ENCODE peak calls at places on chromosomes 11 and 22, in four cellular contexts. A is A549, R is GM12878, X is K562. Y is an unnamed sample.

GRCh38 chr22:34814260-34814659 is 251.7 kb upstream of the ISX start:
- DNase-seq in A (no peak), X (no peak), R (no peak), Y (peak)

GRCh38 chr11:65172600-65172999 is 2.6 kb downstream of the SPDYC start:
- DNase-seq in A (no peak), X (peak), R (no peak), Y (no peak)

GRCh38 chr11:86174101-86175046 is 70.2 kb upstream of the EED start:
- DNase-seq in R (no peak), A (no peak), X (peak), Y (peak)

GRCh38 chr11:86746509-86746908 is 53.8 kb upstream of the PRSS23 start:
- DNase-seq in A (no peak), X (no peak), R (no peak), Y (no peak)

GRCh38 chr11:16252373-16252772 is 104.0 kb downstream of the SOX6 start:
- DNase-seq in A (peak), R (no peak), X (peak), Y (peak)

GRCh38 chr11:83847635-83848034 is 561.5 kb upstream of the CCDC90B start:
- DNase-seq in X (no peak), R (no peak), A (no peak), Y (no peak)

GRCh38 chr11:124633355-124633754 is 10.7 kb downstream of the TBRG1 start:
- DNase-seq in R (no peak), X (no peak), A (peak), Y (no peak)

GRCh38 chr11:125593113-125593761 is 585 bp downstream of the STT3A start:
- DNase-seq in R (no peak), X (peak), A (peak), Y (peak)

GRCh38 chr11:110711776-110712642 is at the start of gene ARHGAP20:
- DNase-seq in A (peak), X (peak), R (no peak), Y (peak)

GRCh38 chr22:24290459-24290858 is 19.8 kb downstream of the SPECC1L start:
- DNase-seq in A (no peak), X (no peak), R (no peak), Y (no peak)

GRCh38 chr22:36335621-36336020 is 52.1 kb downstream of the MYH9 start:
- DNase-seq in R (no peak), X (no peak), A (no peak), Y (no peak)

GRCh38 chr11:89205378-89205777 is 27.7 kb downstream of the TYR start:
- DNase-seq in A (no peak), R (no peak), X (no peak), Y (no peak)

GRCh38 chr22:17941501-17942406 is 82.6 kb downstream of the MICAL3 start:
- DNase-seq in X (no peak), R (no peak), A (no peak), Y (no peak)

GRCh38 chr22:24536089-24536488 is 18.8 kb downstream of the GUCD1 start:
- DNase-seq in A (no peak), X (no peak), R (no peak), Y (no peak)

GRCh38 chr22:17140022-17140421 is 18.9 kb upstream of the TMEM121B start:
- DNase-seq in R (no peak), X (no peak), A (no peak), Y (no peak)

GRCh38 chr11:65941720-65942310 is 3.5 kb upstream of the TSGA10IP start:
- DNase-seq in X (no peak), R (no peak), A (no peak), Y (no peak)

GRCh38 chr22:23563111-23563510 is 17.0 kb downstream of the IGLL1 start:
- DNase-seq in A (no peak), R (no peak), X (no peak), Y (no peak)

GRCh38 chr11:74710291-74710938 is 20.8 kb downstream of the CHRDL2 start:
- DNase-seq in A (no peak), X (peak), R (no peak), Y (no peak)

GRCh38 chr11:63520606-63521170 is 14.8 kb downstream of the LGALS12 start:
- DNase-seq in A (no peak), X (no peak), R (no peak), Y (no peak)

GRCh38 chr11:46903846-46904245 is 14.5 kb downstream of the LRP4 start:
- DNase-seq in R (no peak), X (no peak), A (no peak), Y (no peak)

GRCh38 chr11:34264266-34265110 is 93.3 kb downstream of the ABTB2 start:
- DNase-seq in A (no peak), X (no peak), R (no peak), Y (no peak)

GRCh38 chr11:18798941-18799469 is 7.4 kb upstream of the PTPN5 start:
- DNase-seq in X (no peak), R (no peak), A (no peak), Y (no peak)

GRCh38 chr22:28674121-28674563 is 5.5 kb downstream of the TTC28 start:
- DNase-seq in R (peak), X (peak), A (no peak), Y (no peak)

GRCh38 chr11:118604566-118604965 is 2.8 kb upstream of the PHLDB1 start:
- DNase-seq in X (peak), R (no peak), A (no peak), Y (no peak)
- TF ChIP-seq HDAC2 in X (no peak), R (no peak), A (no peak), Y (no peak)

GRCh38 chr11:120196857-120197253 is 14.0 kb upstream of the OAF start:
- DNase-seq in R (no peak), X (peak), A (no peak), Y (no peak)

GRCh38 chr11:120195601-120196289 is 15.1 kb upstream of the OAF start:
- DNase-seq in R (no peak), A (no peak), X (no peak), Y (no peak)

GRCh38 chr11:120191058-120191457 is 19.8 kb upstream of the OAF start:
- DNase-seq in A (no peak), R (no peak), X (no peak), Y (no peak)

GRCh38 chr11:120194166-120194565 is 16.7 kb upstream of the OAF start:
- DNase-seq in R (no peak), X (no peak), A (no peak), Y (no peak)

DNA sequence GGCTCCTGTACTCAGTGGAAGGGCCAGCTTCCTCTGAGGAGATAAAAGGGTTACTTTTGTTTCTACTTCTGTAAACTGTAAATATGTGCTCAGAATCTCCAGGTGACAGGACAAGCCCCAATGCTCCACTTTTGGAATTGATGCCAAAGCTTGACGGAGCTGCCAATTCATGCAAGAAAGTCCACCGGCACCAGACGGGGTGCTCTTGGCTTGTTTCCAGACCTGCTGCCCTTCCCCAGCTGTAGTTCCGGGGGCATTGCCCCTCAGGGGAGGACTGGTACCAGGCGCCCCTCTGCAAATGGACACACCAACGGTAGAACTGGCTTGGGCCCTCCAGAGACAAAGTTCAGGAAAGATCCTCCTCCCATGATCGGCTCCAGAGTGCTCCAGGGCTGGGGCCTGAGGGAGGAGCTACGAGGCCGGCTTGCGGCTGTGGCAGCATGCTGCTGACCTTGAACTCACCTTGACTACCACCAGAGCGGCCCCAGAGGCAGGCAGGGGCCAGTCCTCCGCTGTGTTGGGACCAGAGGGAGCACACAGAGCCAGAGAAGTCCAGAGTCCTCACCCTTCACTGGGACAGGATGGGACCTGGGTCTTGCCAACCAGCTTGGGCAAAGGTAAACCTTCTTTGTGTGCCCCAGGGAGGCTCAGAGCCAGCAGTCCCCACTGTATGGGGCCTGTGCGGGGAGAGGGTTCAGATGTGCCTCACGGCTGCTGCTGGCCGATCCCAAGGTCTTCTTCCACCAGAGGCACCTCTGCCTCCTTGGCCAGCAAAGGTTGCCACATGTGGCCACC is 17.8 kb upstream of the OAF start:
- DNase-seq in X (no peak), A (no peak), R (no peak), Y (peak)
- TF ChIP-seq REST in X (no peak), A (no peak), R (no peak), Y (no peak)

GRCh38 chr22:49412236-49412635 is 415.4 kb downstream of the BRD1 start:
- DNase-seq in X (no peak), R (no peak), A (no peak), Y (no peak)
- TF ChIP-seq HDAC2 in X (no peak), R (no peak), A (no peak), Y (no peak)

DNA sequence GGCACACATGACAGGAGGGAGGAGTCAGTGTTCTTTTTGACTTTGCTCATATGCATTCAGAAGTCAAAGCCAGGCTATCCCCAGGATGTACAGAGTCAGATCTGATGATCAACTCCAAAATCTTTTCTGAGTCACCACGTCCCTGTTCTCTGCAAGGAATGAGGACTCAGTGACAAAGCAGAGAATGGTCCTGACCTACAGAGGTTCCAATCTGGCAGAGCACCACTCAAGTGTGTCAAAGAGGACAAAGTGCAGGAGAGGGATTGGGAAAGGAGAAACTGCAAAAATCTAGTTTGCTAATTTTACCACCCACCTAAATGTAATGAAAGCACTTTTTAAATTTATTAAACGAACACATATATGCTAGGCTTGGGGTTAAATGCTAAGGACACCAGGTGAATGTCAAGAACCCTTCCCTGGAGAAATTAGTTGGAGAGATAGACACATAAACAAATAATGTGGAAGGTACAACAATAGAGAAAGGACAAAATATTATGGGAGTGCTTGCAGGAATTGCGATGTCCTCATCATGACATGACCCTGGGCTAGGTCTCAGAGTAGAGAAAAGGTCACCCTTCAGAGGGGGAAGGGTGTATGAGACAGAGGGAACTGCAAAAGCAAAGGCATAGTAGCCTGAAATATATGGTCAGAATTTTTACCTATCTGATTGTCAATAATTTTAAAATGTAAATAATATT is 56.3 kb downstream of the MTNR1B start:
- DNase-seq in X (no peak), R (no peak), A (no peak), Y (no peak)
- TF ChIP-seq REST in X (no peak), R (no peak), A (no peak), Y (no peak)

DNA sequence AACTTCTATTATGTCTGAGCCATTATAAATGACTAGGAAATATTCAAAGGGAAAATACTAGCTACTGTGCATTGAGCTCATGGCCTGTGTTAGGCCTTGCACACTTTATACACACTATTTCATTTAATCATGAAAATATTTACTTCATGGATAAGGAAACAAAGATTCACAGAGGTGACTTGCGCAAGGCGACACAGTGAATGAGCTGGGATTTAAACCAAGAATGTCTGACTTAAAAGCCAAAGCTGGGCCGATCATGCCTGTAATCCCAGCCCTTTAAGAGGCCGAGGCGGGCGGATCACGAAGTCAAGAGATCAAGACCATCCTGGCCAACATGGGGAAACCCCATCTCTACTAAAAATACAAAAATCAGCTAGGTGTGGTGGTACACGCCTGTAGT is 231.5 kb downstream of the MIAT start:
- DNase-seq in A (no peak), R (no peak), X (no peak), Y (no peak)
- TF ChIP-seq HDAC2 in A (no peak), R (no peak), X (no peak), Y (no peak)

GRCh38 chr11:96337541-96338530 is 5.2 kb downstream of the MAML2 start:
- DNase-seq in X (peak), A (no peak), R (no peak), Y (no peak)
- TF ChIP-seq REST in X (no peak), A (no peak), R (no peak), Y (no peak)

Y was measured in HepG2.